ENCODE peak calls at places on chromosomes 2 and 18, in nine cellular contexts. O, K, C, U, R, Q, D, E and M are unnamed samples.

GRCh38 chr2:179592167-179592936 is 269.1 kb downstream of the ZNF385B start:
- DNase-seq in O (peak), K (no peak), C (no peak), U (no peak), R (no peak), Q (no peak), D (no peak), E (no peak), M (no peak)

GRCh38 chr2:83478037-83478436 is 981.0 kb downstream of the SUCLG1 start:
- DNase-seq in O (no peak), K (no peak), C (no peak), U (no peak), R (no peak), Q (no peak), D (no peak), E (no peak), M (no peak)

GRCh38 chr18:49767111-49768050 is 46.0 kb downstream of the ACAA2 start:
- DNase-seq in O (no peak), K (no peak), C (no peak), U (no peak), R (no peak), Q (no peak), D (no peak), E (no peak), M (no peak)

GRCh38 chr2:161972866-161973265 is 101.1 kb downstream of the DPP4 start:
- DNase-seq in O (no peak), K (no peak), C (no peak), U (no peak), R (no peak), Q (no peak), D (peak), E (no peak), M (no peak)

GRCh38 chr18:69590150-69590549 is 189.5 kb downstream of the DOK6 start:
- DNase-seq in O (peak), K (no peak), C (no peak), U (no peak), R (no peak), Q (no peak), D (no peak), E (no peak), M (no peak)

GRCh38 chr2:12412898-12413305 is 303.8 kb upstream of the TRIB2 start:
- DNase-seq in O (peak), K (no peak), C (peak), U (peak), R (no peak), Q (no peak), D (no peak), E (no peak), M (no peak)

GRCh38 chr2:24740142-24740541 is 53.0 kb downstream of the PTRHD1 start:
- DNase-seq in O (no peak), K (no peak), C (no peak), U (no peak), R (no peak), Q (no peak), D (no peak), E (no peak), M (no peak)

GRCh38 chr2:229446316-229446715 is 175.2 kb upstream of the PID1 start:
- DNase-seq in O (no peak), K (no peak), C (no peak), U (no peak), R (no peak), Q (no peak), D (no peak), E (no peak), M (no peak)

GRCh38 chr18:33987206-33987605 is 237.5 kb downstream of the NOL4 start:
- DNase-seq in O (no peak), K (no peak), C (no peak), U (no peak), R (no peak), Q (no peak), D (no peak), E (no peak), M (no peak)

GRCh38 chr2:195710407-195710806 is 53.4 kb downstream of the SLC39A10 start:
- DNase-seq in O (peak), K (no peak), C (no peak), U (no peak), R (no peak), Q (no peak), D (no peak), E (no peak), M (no peak)

GRCh38 chr18:13915973-13916372 is 637 bp upstream of the MC2R start:
- DNase-seq in O (no peak), K (no peak), C (no peak), U (no peak), R (no peak), Q (no peak), D (no peak), E (no peak), M (no peak)

GRCh38 chr18:58682429-58683069 is 11.3 kb downstream of the MALT1 start:
- DNase-seq in O (peak), K (peak), C (no peak), U (no peak), R (peak), Q (no peak), D (peak), E (no peak), M (no peak)

GRCh38 chr18:37322497-37323035 is 243.0 kb downstream of the CELF4 start:
- DNase-seq in O (peak), K (no peak), C (no peak), U (no peak), R (no peak), Q (no peak), D (peak), E (peak), M (no peak)

GRCh38 chr2:205699554-205700289 is 17.4 kb downstream of the NRP2 start:
- DNase-seq in O (no peak), K (no peak), C (no peak), U (no peak), R (no peak), Q (no peak), D (no peak), E (peak), M (no peak)

GRCh38 chr2:122323927-122324326 is 568.5 kb downstream of the TSN start:
- DNase-seq in O (no peak), K (no peak), C (no peak), U (no peak), R (no peak), Q (no peak), D (no peak), E (no peak), M (no peak)

GRCh38 chr2:160491922-160492371 is 1.7 kb downstream of the RBMS1 start:
- DNase-seq in O (peak), K (no peak), C (no peak), U (no peak), R (no peak), Q (no peak), D (no peak), E (no peak), M (peak)

GRCh38 chr2:154554046-154554445 is 144.4 kb upstream of the KCNJ3 start:
- DNase-seq in O (no peak), K (no peak), C (no peak), U (no peak), R (no peak), Q (no peak), D (no peak), E (no peak), M (no peak)

GRCh38 chr2:38978504-38978903 is 88.8 kb downstream of the ARHGEF33 start:
- DNase-seq in O (no peak), K (no peak), C (no peak), U (no peak), R (no peak), Q (no peak), D (no peak), E (no peak), M (no peak)

GRCh38 chr2:239961662-239962220 is 63.4 kb downstream of the NDUFA10 start:
- DNase-seq in O (no peak), K (peak), C (no peak), U (no peak), R (no peak), Q (no peak), D (no peak), E (no peak), M (no peak)

GRCh38 chr2:172275239-172275638 is 152.1 kb upstream of the ITGA6 start:
- DNase-seq in O (no peak), K (no peak), C (no peak), U (no peak), R (no peak), Q (no peak), D (no peak), E (peak), M (no peak)

GRCh38 chr2:145653553-145653952 is 1133.6 kb upstream of the ZEB2 start:
- DNase-seq in O (peak), K (no peak), C (no peak), U (no peak), R (no peak), Q (no peak), D (no peak), E (no peak), M (no peak)

GRCh38 chr2:145652992-145653545 is 1133.2 kb upstream of the ZEB2 start:
- DNase-seq in O (peak), K (no peak), C (no peak), U (no peak), R (peak), Q (no peak), D (no peak), E (no peak), M (no peak)

GRCh38 chr2:145652546-145652945 is 1132.6 kb upstream of the ZEB2 start:
- DNase-seq in O (peak), K (no peak), C (no peak), U (no peak), R (no peak), Q (no peak), D (no peak), E (no peak), M (no peak)

GRCh38 chr2:145654156-145654555 is 1134.2 kb upstream of the ZEB2 start:
- DNase-seq in O (no peak), K (no peak), C (no peak), U (no peak), R (no peak), Q (no peak), D (no peak), E (no peak), M (no peak)

GRCh38 chr2:145652051-145652450 is 1132.1 kb upstream of the ZEB2 start:
- DNase-seq in O (peak), K (no peak), C (no peak), U (no peak), R (no peak), Q (no peak), D (no peak), E (no peak), M (no peak)
- H3K27ac ChIP-seq in O (peak), K (no peak), C (no peak), U (no peak), R (no peak), Q (no peak), D (no peak), E (no peak), M (no peak)

GRCh38 chr2:237682901-237683670 is 55.7 kb downstream of the LRRFIP1 start:
- DNase-seq in O (no peak), K (no peak), C (no peak), U (no peak), R (no peak), Q (no peak), D (peak), E (no peak), M (no peak)
- H3K27ac ChIP-seq in O (no peak), K (no peak), C (no peak), U (no peak), R (no peak), Q (peak), D (peak), E (no peak), M (peak)

DNA sequence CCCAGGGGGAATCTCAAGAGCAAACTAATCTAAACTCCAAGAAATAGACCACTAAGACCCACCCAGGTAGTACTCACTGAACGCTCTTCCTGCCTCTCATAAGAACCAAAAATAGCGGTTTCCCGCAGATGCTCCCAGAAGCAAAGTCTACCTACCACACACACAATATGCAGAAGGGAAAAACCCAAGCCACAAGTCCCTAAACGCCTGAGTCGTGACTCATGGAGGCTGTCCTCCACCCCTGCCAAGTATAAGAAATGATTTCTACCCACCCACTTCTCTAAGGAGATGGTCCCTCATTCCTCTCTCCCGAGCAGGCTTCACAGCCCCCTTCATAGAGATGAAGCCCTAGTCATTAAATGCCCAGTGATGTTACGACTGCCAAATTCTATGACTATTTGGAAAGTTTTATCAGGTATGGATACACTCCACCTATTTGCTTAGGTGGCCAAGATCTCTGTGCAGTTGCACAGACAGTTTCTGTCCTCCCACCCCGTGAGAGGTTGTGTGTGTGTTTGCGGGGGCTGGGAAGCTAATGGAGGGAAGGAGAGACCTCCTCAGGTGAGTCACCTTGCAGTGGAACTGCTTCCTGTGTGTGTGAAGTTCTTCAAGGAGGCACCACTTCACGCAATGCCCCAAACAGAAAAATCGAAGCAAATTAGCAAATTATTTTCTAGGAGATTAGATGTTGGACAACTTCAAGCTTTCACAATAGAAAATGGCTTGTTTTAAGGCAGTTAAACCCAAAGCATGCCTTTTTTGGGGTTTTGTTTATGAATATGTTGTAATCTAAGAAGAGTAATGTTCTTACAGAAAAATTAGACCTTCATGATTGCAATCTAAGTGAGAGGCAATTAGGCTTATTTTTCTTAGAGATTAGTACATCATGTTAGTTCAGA is 175.1 kb downstream of the TGIF1 start:
- DNase-seq in O (peak), K (peak), C (no peak), U (peak), R (peak), Q (no peak), D (peak), E (no peak), M (no peak)
- H3K27ac ChIP-seq in O (peak), K (peak), C (peak), U (peak), R (peak), Q (peak), D (peak), E (no peak), M (peak)

GRCh38 chr2:237615631-237616249 is 11.6 kb upstream of the LRRFIP1 start:
- DNase-seq in O (no peak), K (no peak), C (no peak), U (no peak), R (no peak), Q (no peak), D (no peak), E (no peak), M (no peak)
- H3K27ac ChIP-seq in O (peak), K (peak), C (no peak), U (no peak), R (no peak), Q (peak), D (peak), E (no peak), M (peak)

GRCh38 chr2:209472386-209472832 is 48.6 kb downstream of the MAP2 start:
- DNase-seq in O (peak), K (no peak), C (no peak), U (no peak), R (no peak), Q (no peak), D (no peak), E (no peak), M (no peak)

GRCh38 chr2:209472871-209473270 is 49.0 kb downstream of the MAP2 start:
- DNase-seq in O (peak), K (no peak), C (no peak), U (no peak), R (no peak), Q (no peak), D (no peak), E (no peak), M (no peak)

GRCh38 chr2:209476367-209477191 is 52.7 kb downstream of the MAP2 start:
- DNase-seq in O (peak), K (no peak), C (no peak), U (no peak), R (no peak), Q (no peak), D (no peak), E (no peak), M (peak)

GRCh38 chr2:209474960-209475359 is 51.1 kb downstream of the MAP2 start:
- DNase-seq in O (no peak), K (no peak), C (no peak), U (no peak), R (no peak), Q (no peak), D (no peak), E (no peak), M (no peak)

GRCh38 chr2:209473930-209474419 is 50.1 kb downstream of the MAP2 start:
- DNase-seq in O (peak), K (no peak), C (peak), U (no peak), R (no peak), Q (no peak), D (no peak), E (no peak), M (no peak)
- H3K27ac ChIP-seq in O (no peak), K (no peak), C (no peak), U (no peak), R (peak), Q (no peak), D (no peak), E (no peak), M (no peak)